ENCODE peak calls at places on chromosomes 13 and 19, in six cellular contexts. One of them, this sample, is unnamed.

GRCh38 chr19:46368116-46368515 is 21.2 kb downstream of the PPP5C start:
- DNase-seq in heart right ventricle: no peak
- DNase-seq in A172: no peak
- DNase-seq in DMS153: no peak
- DNase-seq in T-helper 9 cell: no peak
- DNase-seq in activated CD4-positive, alpha-beta T cell treated with anti-CD3 and anti-CD28 coated beads, Interleukin-2, amount 50 U/mL, for 24 hours: no peak
- DNase-seq in this sample: no peak

GRCh38 chr13:49693191-49693733 is 2.0 kb upstream of the EBPL start:
- DNase-seq in A172: no peak
- DNase-seq in T-helper 9 cell: no peak
- DNase-seq in activated CD4-positive, alpha-beta T cell treated with anti-CD3 and anti-CD28 coated beads, Interleukin-2, amount 50 U/mL, for 24 hours: no peak
- DNase-seq in heart right ventricle: no peak
- DNase-seq in DMS153: no peak
- DNase-seq in this sample: no peak

GRCh38 chr19:2475018-2475701 is 767 bp upstream of the GADD45B start:
- DNase-seq in DMS153: no peak
- DNase-seq in activated CD4-positive, alpha-beta T cell treated with anti-CD3 and anti-CD28 coated beads, Interleukin-2, amount 50 U/mL, for 24 hours: peak; percentile 58
- DNase-seq in T-helper 9 cell: peak; percentile 47
- DNase-seq in heart right ventricle: peak; percentile 29
- DNase-seq in A172: peak; percentile 71
- DNase-seq in this sample: no peak

GRCh38 chr19:11199517-11199916 is 2.2 kb upstream of the KANK2 start:
- DNase-seq in heart right ventricle: no peak
- DNase-seq in DMS153: no peak
- DNase-seq in T-helper 9 cell: no peak
- DNase-seq in A172: no peak
- DNase-seq in activated CD4-positive, alpha-beta T cell treated with anti-CD3 and anti-CD28 coated beads, Interleukin-2, amount 50 U/mL, for 24 hours: no peak
- DNase-seq in this sample: no peak

GRCh38 chr13:39297023-39297422 is 258.8 kb downstream of the NHLRC3 start:
- DNase-seq in T-helper 9 cell: no peak
- DNase-seq in activated CD4-positive, alpha-beta T cell treated with anti-CD3 and anti-CD28 coated beads, Interleukin-2, amount 50 U/mL, for 24 hours: no peak
- DNase-seq in DMS153: no peak
- DNase-seq in A172: no peak
- DNase-seq in heart right ventricle: no peak
- DNase-seq in this sample: no peak

GRCh38 chr19:49851456-49852259 is 699 bp downstream of the PTOV1 start:
- DNase-seq in DMS153: no peak
- DNase-seq in A172: no peak
- DNase-seq in activated CD4-positive, alpha-beta T cell treated with anti-CD3 and anti-CD28 coated beads, Interleukin-2, amount 50 U/mL, for 24 hours: no peak
- DNase-seq in heart right ventricle: peak; percentile 45
- DNase-seq in T-helper 9 cell: no peak
- DNase-seq in this sample: no peak

GRCh38 chr19:2573916-2574315 is 98.0 kb downstream of the GADD45B start:
- DNase-seq in T-helper 9 cell: no peak
- DNase-seq in A172: no peak
- DNase-seq in DMS153: no peak
- DNase-seq in activated CD4-positive, alpha-beta T cell treated with anti-CD3 and anti-CD28 coated beads, Interleukin-2, amount 50 U/mL, for 24 hours: no peak
- DNase-seq in heart right ventricle: no peak
- DNase-seq in this sample: no peak

GRCh38 chr19:32876919-32877285 is 7.3 kb upstream of the SLC7A9 start:
- DNase-seq in A172: peak; percentile 78
- DNase-seq in T-helper 9 cell: no peak
- DNase-seq in heart right ventricle: no peak
- DNase-seq in DMS153: no peak
- DNase-seq in activated CD4-positive, alpha-beta T cell treated with anti-CD3 and anti-CD28 coated beads, Interleukin-2, amount 50 U/mL, for 24 hours: no peak
- DNase-seq in this sample: no peak

GRCh38 chr13:33207616-33207964 is 78.0 kb downstream of the STARD13 start:
- DNase-seq in A172: no peak
- DNase-seq in DMS153: peak; percentile 44
- DNase-seq in activated CD4-positive, alpha-beta T cell treated with anti-CD3 and anti-CD28 coated beads, Interleukin-2, amount 50 U/mL, for 24 hours: no peak
- DNase-seq in heart right ventricle: peak; percentile 51
- DNase-seq in T-helper 9 cell: no peak
- DNase-seq in this sample: no peak

GRCh38 chr13:80707000-80707983 is 366.4 kb upstream of the SPRY2 start:
- DNase-seq in T-helper 9 cell: no peak
- DNase-seq in A172: no peak
- DNase-seq in heart right ventricle: no peak
- DNase-seq in DMS153: no peak
- DNase-seq in activated CD4-positive, alpha-beta T cell treated with anti-CD3 and anti-CD28 coated beads, Interleukin-2, amount 50 U/mL, for 24 hours: no peak
- DNase-seq in this sample: no peak

GRCh38 chr13:25136872-25137623 is 35.0 kb downstream of the AMER2 start:
- DNase-seq in DMS153: no peak
- DNase-seq in A172: no peak
- DNase-seq in activated CD4-positive, alpha-beta T cell treated with anti-CD3 and anti-CD28 coated beads, Interleukin-2, amount 50 U/mL, for 24 hours: no peak
- DNase-seq in T-helper 9 cell: no peak
- DNase-seq in heart right ventricle: no peak
- DNase-seq in this sample: no peak

GRCh38 chr19:5867201-5868136 is 2.9 kb downstream of the FUT5 start:
- DNase-seq in DMS153: no peak
- DNase-seq in heart right ventricle: no peak
- DNase-seq in T-helper 9 cell: no peak
- DNase-seq in A172: no peak
- DNase-seq in activated CD4-positive, alpha-beta T cell treated with anti-CD3 and anti-CD28 coated beads, Interleukin-2, amount 50 U/mL, for 24 hours: no peak
- DNase-seq in this sample: no peak

GRCh38 chr19:45446295-45446694 is 21.5 kb upstream of the FOSB start:
- DNase-seq in activated CD4-positive, alpha-beta T cell treated with anti-CD3 and anti-CD28 coated beads, Interleukin-2, amount 50 U/mL, for 24 hours: no peak
- DNase-seq in DMS153: no peak
- DNase-seq in T-helper 9 cell: no peak
- DNase-seq in heart right ventricle: no peak
- DNase-seq in A172: peak; percentile 31
- DNase-seq in this sample: no peak

GRCh38 chr13:106299616-106300015 is 235.8 kb downstream of the EFNB2 start:
- DNase-seq in A172: no peak
- DNase-seq in activated CD4-positive, alpha-beta T cell treated with anti-CD3 and anti-CD28 coated beads, Interleukin-2, amount 50 U/mL, for 24 hours: no peak
- DNase-seq in T-helper 9 cell: no peak
- DNase-seq in heart right ventricle: no peak
- DNase-seq in DMS153: no peak
- DNase-seq in this sample: no peak

GRCh38 chr19:18109363-18109730 is 11.8 kb downstream of the MAST3 start:
- DNase-seq in DMS153: no peak
- DNase-seq in A172: no peak
- DNase-seq in heart right ventricle: no peak
- DNase-seq in activated CD4-positive, alpha-beta T cell treated with anti-CD3 and anti-CD28 coated beads, Interleukin-2, amount 50 U/mL, for 24 hours: no peak
- DNase-seq in T-helper 9 cell: no peak
- DNase-seq in this sample: no peak

GRCh38 chr13:113804017-113804702 is 45.1 kb downstream of the TMEM255B start:
- DNase-seq in A172: peak; percentile 52
- DNase-seq in T-helper 9 cell: no peak
- DNase-seq in heart right ventricle: no peak
- DNase-seq in DMS153: no peak
- DNase-seq in activated CD4-positive, alpha-beta T cell treated with anti-CD3 and anti-CD28 coated beads, Interleukin-2, amount 50 U/mL, for 24 hours: no peak
- DNase-seq in this sample: no peak

GRCh38 chr19:5832049-5832448 is 7.5 kb downstream of the FUT6 start:
- DNase-seq in heart right ventricle: no peak
- DNase-seq in A172: no peak
- DNase-seq in activated CD4-positive, alpha-beta T cell treated with anti-CD3 and anti-CD28 coated beads, Interleukin-2, amount 50 U/mL, for 24 hours: no peak
- DNase-seq in T-helper 9 cell: no peak
- DNase-seq in DMS153: no peak
- DNase-seq in this sample: no peak

GRCh38 chr19:44280916-44281315 is 21.2 kb downstream of the ZNF233 start:
- DNase-seq in heart right ventricle: no peak
- DNase-seq in T-helper 9 cell: no peak
- DNase-seq in DMS153: no peak
- DNase-seq in activated CD4-positive, alpha-beta T cell treated with anti-CD3 and anti-CD28 coated beads, Interleukin-2, amount 50 U/mL, for 24 hours: no peak
- DNase-seq in A172: no peak
- DNase-seq in this sample: no peak

GRCh38 chr13:35765387-35765786 is 288.9 kb upstream of the MAB21L1 start:
- DNase-seq in DMS153: no peak
- DNase-seq in T-helper 9 cell: no peak
- DNase-seq in activated CD4-positive, alpha-beta T cell treated with anti-CD3 and anti-CD28 coated beads, Interleukin-2, amount 50 U/mL, for 24 hours: no peak
- DNase-seq in A172: no peak
- DNase-seq in heart right ventricle: no peak
- DNase-seq in this sample: no peak

GRCh38 chr19:3243851-3244700 is 19.6 kb downstream of the CELF5 start:
- DNase-seq in activated CD4-positive, alpha-beta T cell treated with anti-CD3 and anti-CD28 coated beads, Interleukin-2, amount 50 U/mL, for 24 hours: peak; percentile 29
- DNase-seq in T-helper 9 cell: peak; percentile 25
- DNase-seq in heart right ventricle: peak; percentile 31
- DNase-seq in A172: peak; percentile 45
- DNase-seq in DMS153: no peak
- DNase-seq in this sample: no peak

GRCh38 chr13:30673669-30674521 is 56.2 kb downstream of the USPL1 start:
- DNase-seq in DMS153: peak; percentile 83
- DNase-seq in T-helper 9 cell: peak; percentile 81
- DNase-seq in A172: peak; percentile 92
- DNase-seq in heart right ventricle: peak; percentile 86
- DNase-seq in activated CD4-positive, alpha-beta T cell treated with anti-CD3 and anti-CD28 coated beads, Interleukin-2, amount 50 U/mL, for 24 hours: peak; percentile 87
- DNase-seq in this sample: peak; percentile 42

GRCh38 chr13:29103036-29103800 is 283.1 kb downstream of the MTUS2 start:
- DNase-seq in A172: no peak
- DNase-seq in heart right ventricle: no peak
- DNase-seq in T-helper 9 cell: no peak
- DNase-seq in activated CD4-positive, alpha-beta T cell treated with anti-CD3 and anti-CD28 coated beads, Interleukin-2, amount 50 U/mL, for 24 hours: no peak
- DNase-seq in DMS153: no peak
- DNase-seq in this sample: no peak